ENCODE peak calls at places on chromosomes 7 and 10, in six cellular contexts. One of them, this sample, is unnamed.
A peak's percentile ranks its signal among the peaks of the same experiment; 100 is the strongest.

GRCh38 chr10:121594076-121594475 is 4.2 kb downstream of the FGFR2 start:
- DNase-seq in mammary epithelial cell: no peak
- DNase-seq in ovary: no peak
- DNase-seq in transverse colon: no peak
- DNase-seq in psoas muscle: no peak
- DNase-seq in Panc1: no peak
- DNase-seq in this sample: no peak

GRCh38 chr10:1212571-1213141 is 156.5 kb downstream of the WDR37 start:
- DNase-seq in psoas muscle: no peak
- DNase-seq in ovary: no peak
- DNase-seq in Panc1: no peak
- DNase-seq in mammary epithelial cell: no peak
- DNase-seq in transverse colon: no peak
- DNase-seq in this sample: no peak

GRCh38 chr7:2193120-2193519 is 39.6 kb downstream of the MAD1L1 start:
- DNase-seq in Panc1: no peak
- DNase-seq in mammary epithelial cell: no peak
- DNase-seq in transverse colon: no peak
- DNase-seq in ovary: no peak
- DNase-seq in psoas muscle: peak; percentile 89
- DNase-seq in this sample: no peak

GRCh38 chr10:71283410-71283809 is 35.6 kb upstream of the SLC29A3 start:
- DNase-seq in mammary epithelial cell: no peak
- DNase-seq in transverse colon: no peak
- DNase-seq in ovary: no peak
- DNase-seq in Panc1: no peak
- DNase-seq in psoas muscle: no peak
- DNase-seq in this sample: no peak

GRCh38 chr10:52741851-52742250 is 30.7 kb downstream of the MBL2 start:
- DNase-seq in ovary: no peak
- DNase-seq in psoas muscle: no peak
- DNase-seq in Panc1: no peak
- DNase-seq in mammary epithelial cell: peak; percentile 40
- DNase-seq in transverse colon: no peak
- DNase-seq in this sample: no peak

GRCh38 chr7:37212526-37212925 is 236.1 kb downstream of the ELMO1 start:
- DNase-seq in transverse colon: no peak
- DNase-seq in Panc1: no peak
- DNase-seq in psoas muscle: no peak
- DNase-seq in mammary epithelial cell: no peak
- DNase-seq in ovary: no peak
- DNase-seq in this sample: no peak

GRCh38 chr7:142356166-142356565 is 98.3 kb upstream of the PRSS58 start:
- DNase-seq in ovary: no peak
- DNase-seq in mammary epithelial cell: no peak
- DNase-seq in transverse colon: no peak
- DNase-seq in psoas muscle: no peak
- DNase-seq in Panc1: no peak
- DNase-seq in this sample: peak; percentile 14

GRCh38 chr10:119834188-119834587 is 38.5 kb downstream of the MCMBP start:
- DNase-seq in transverse colon: no peak
- DNase-seq in mammary epithelial cell: peak; percentile 64
- DNase-seq in Panc1: no peak
- DNase-seq in ovary: no peak
- DNase-seq in psoas muscle: no peak
- DNase-seq in this sample: no peak

GRCh38 chr10:32073676-32074075 is 17.5 kb upstream of the KIF5B start:
- DNase-seq in ovary: no peak
- DNase-seq in Panc1: no peak
- DNase-seq in psoas muscle: no peak
- DNase-seq in mammary epithelial cell: no peak
- DNase-seq in transverse colon: no peak
- DNase-seq in this sample: peak; percentile 63

GRCh38 chr7:155951554-155952158 is 139.4 kb upstream of the SHH start:
- DNase-seq in ovary: no peak
- DNase-seq in psoas muscle: no peak
- DNase-seq in transverse colon: peak; percentile 25
- DNase-seq in Panc1: peak; percentile 99
- DNase-seq in mammary epithelial cell: peak; percentile 93
- DNase-seq in this sample: peak; percentile 97

GRCh38 chr7:133678137-133678814 is 425.4 kb downstream of the EXOC4 start:
- DNase-seq in transverse colon: no peak
- DNase-seq in Panc1: no peak
- DNase-seq in mammary epithelial cell: peak; percentile 50
- DNase-seq in ovary: no peak
- DNase-seq in psoas muscle: no peak
- DNase-seq in this sample: no peak

GRCh38 chr10:74510594-74510993 is 315.8 kb upstream of the KAT6B start:
- DNase-seq in Panc1: no peak
- DNase-seq in transverse colon: no peak
- DNase-seq in ovary: no peak
- DNase-seq in psoas muscle: no peak
- DNase-seq in mammary epithelial cell: no peak
- DNase-seq in this sample: no peak

GRCh38 chr7:47413526-47414341 is 168.2 kb downstream of the TNS3 start:
- DNase-seq in transverse colon: no peak
- DNase-seq in Panc1: no peak
- DNase-seq in mammary epithelial cell: no peak
- DNase-seq in ovary: no peak
- DNase-seq in psoas muscle: no peak
- DNase-seq in this sample: no peak

GRCh38 chr7:77409739-77410545 is 6.2 kb downstream of the GSAP start:
- DNase-seq in ovary: no peak
- DNase-seq in Panc1: no peak
- DNase-seq in transverse colon: no peak
- DNase-seq in psoas muscle: no peak
- DNase-seq in mammary epithelial cell: peak; percentile 96
- DNase-seq in this sample: no peak

GRCh38 chr10:123655763-123656162 is 10.4 kb upstream of the GPR26 start:
- DNase-seq in ovary: no peak
- DNase-seq in transverse colon: no peak
- DNase-seq in psoas muscle: no peak
- DNase-seq in mammary epithelial cell: no peak
- DNase-seq in Panc1: no peak
- DNase-seq in this sample: no peak

GRCh38 chr10:18618995-18619394 is 32.4 kb downstream of the NSUN6 start:
- DNase-seq in mammary epithelial cell: no peak
- DNase-seq in ovary: no peak
- DNase-seq in psoas muscle: no peak
- DNase-seq in transverse colon: no peak
- DNase-seq in Panc1: no peak
- DNase-seq in this sample: no peak

GRCh38 chr7:32785365-32785764 is 106.2 kb downstream of the KBTBD2 start:
- DNase-seq in transverse colon: no peak
- DNase-seq in psoas muscle: no peak
- DNase-seq in ovary: no peak
- DNase-seq in Panc1: no peak
- DNase-seq in mammary epithelial cell: no peak
- DNase-seq in this sample: no peak

GRCh38 chr7:109076561-109076960 is 506.9 kb downstream of the DNAJB9 start:
- DNase-seq in Panc1: no peak
- DNase-seq in transverse colon: no peak
- DNase-seq in mammary epithelial cell: no peak
- DNase-seq in psoas muscle: no peak
- DNase-seq in ovary: no peak
- DNase-seq in this sample: no peak

GRCh38 chr10:122112625-122113160 is 123.7 kb downstream of the TACC2 start:
- DNase-seq in mammary epithelial cell: peak; percentile 92
- DNase-seq in psoas muscle: peak; percentile 95
- DNase-seq in transverse colon: peak; percentile 88
- DNase-seq in Panc1: peak; percentile 70
- DNase-seq in ovary: peak; percentile 87
- DNase-seq in this sample: peak; percentile 89

GRCh38 chr7:134320201-134320600 is 3.5 kb upstream of the SLC35B4 start:
- DNase-seq in ovary: no peak
- DNase-seq in mammary epithelial cell: no peak
- DNase-seq in Panc1: no peak
- DNase-seq in transverse colon: no peak
- DNase-seq in psoas muscle: no peak
- DNase-seq in this sample: no peak

GRCh38 chr10:102714621-102715455 is at the start of gene SFXN2:
- DNase-seq in Panc1: no peak
- DNase-seq in ovary: no peak
- DNase-seq in mammary epithelial cell: no peak
- DNase-seq in transverse colon: peak; percentile 47
- DNase-seq in psoas muscle: no peak
- DNase-seq in this sample: no peak

GRCh38 chr10:132637477-132638129 is 100.0 kb downstream of the INPP5A start:
- DNase-seq in ovary: peak; percentile 35
- DNase-seq in mammary epithelial cell: peak; percentile 26
- DNase-seq in psoas muscle: peak; percentile 21
- DNase-seq in transverse colon: no peak
- DNase-seq in Panc1: peak; percentile 56
- DNase-seq in this sample: peak; percentile 66

GRCh38 chr10:104333037-104333727 is 5.1 kb downstream of the ITPRIP start:
- DNase-seq in Panc1: no peak
- DNase-seq in mammary epithelial cell: no peak
- DNase-seq in transverse colon: no peak
- DNase-seq in ovary: peak; percentile 21
- DNase-seq in psoas muscle: no peak
- DNase-seq in this sample: no peak
- H3K4me1 ChIP-seq in Panc1: peaks cover 80% of the 10 kb centered on the region
- H3K4me1 ChIP-seq in mammary epithelial cell: peaks cover 68% of the 10 kb centered on the region
- H3K4me1 ChIP-seq in transverse colon: peaks cover 61% of the 10 kb centered on the region
- H3K4me1 ChIP-seq in ovary: peaks cover 37% of the 10 kb centered on the region
- H3K4me1 ChIP-seq in psoas muscle: peaks cover 76% of the 10 kb centered on the region
- H3K4me1 ChIP-seq in this sample: peaks cover 28% of the 10 kb centered on the region

GRCh38 chr7:6393667-6394056 is 54.1 kb downstream of the DAGLB start:
- DNase-seq in transverse colon: no peak
- DNase-seq in ovary: no peak
- DNase-seq in Panc1: no peak
- DNase-seq in mammary epithelial cell: no peak
- DNase-seq in psoas muscle: no peak
- DNase-seq in this sample: no peak
- H3K4me1 ChIP-seq in transverse colon: peaks cover 53% of the 10 kb centered on the region
- H3K4me1 ChIP-seq in ovary: peaks cover 13% of the 10 kb centered on the region
- H3K4me1 ChIP-seq in Panc1: peaks cover 36% of the 10 kb centered on the region
- H3K4me1 ChIP-seq in mammary epithelial cell: peaks cover 27% of the 10 kb centered on the region
- H3K4me1 ChIP-seq in psoas muscle: peaks cover 60% of the 10 kb centered on the region
- H3K4me1 ChIP-seq in this sample: peaks cover 11% of the 10 kb centered on the region

GRCh38 chr7:128708235-128708634 is 30.9 kb upstream of the CALU start:
- DNase-seq in mammary epithelial cell: no peak
- DNase-seq in transverse colon: no peak
- DNase-seq in psoas muscle: no peak
- DNase-seq in ovary: no peak
- DNase-seq in Panc1: no peak
- DNase-seq in this sample: no peak
- H3K4me1 ChIP-seq in mammary epithelial cell: peaks cover 2% of the 10 kb centered on the region
- H3K4me1 ChIP-seq in transverse colon: no peaks in the 10 kb centered on the region
- H3K4me1 ChIP-seq in psoas muscle: no peaks in the 10 kb centered on the region
- H3K4me1 ChIP-seq in ovary: no peaks in the 10 kb centered on the region
- H3K4me1 ChIP-seq in Panc1: no peaks in the 10 kb centered on the region
- H3K4me1 ChIP-seq in this sample: no peaks in the 10 kb centered on the region

GRCh38 chr7:105352018-105352612 is 36.6 kb downstream of the SRPK2 start:
- DNase-seq in ovary: peak; percentile 59
- DNase-seq in transverse colon: peak; percentile 54
- DNase-seq in mammary epithelial cell: peak; percentile 68
- DNase-seq in Panc1: no peak
- DNase-seq in psoas muscle: peak; percentile 83
- DNase-seq in this sample: peak; percentile 64

GRCh38 chr7:105352922-105353668 is 35.6 kb downstream of the SRPK2 start:
- DNase-seq in transverse colon: no peak
- DNase-seq in Panc1: no peak
- DNase-seq in psoas muscle: no peak
- DNase-seq in mammary epithelial cell: no peak
- DNase-seq in ovary: no peak
- DNase-seq in this sample: peak; percentile 92

GRCh38 chr7:105355701-105356100 is 33.0 kb downstream of the SRPK2 start:
- DNase-seq in transverse colon: no peak
- DNase-seq in mammary epithelial cell: no peak
- DNase-seq in Panc1: no peak
- DNase-seq in ovary: no peak
- DNase-seq in psoas muscle: no peak
- DNase-seq in this sample: no peak

GRCh38 chr7:105354383-105354782 is 34.3 kb downstream of the SRPK2 start:
- DNase-seq in ovary: no peak
- DNase-seq in mammary epithelial cell: peak; percentile 43
- DNase-seq in Panc1: no peak
- DNase-seq in transverse colon: no peak
- DNase-seq in psoas muscle: no peak
- DNase-seq in this sample: no peak

GRCh38 chr7:105353752-105354328 is 34.9 kb downstream of the SRPK2 start:
- DNase-seq in mammary epithelial cell: no peak
- DNase-seq in transverse colon: peak; percentile 48
- DNase-seq in Panc1: no peak
- DNase-seq in psoas muscle: no peak
- DNase-seq in ovary: no peak
- DNase-seq in this sample: peak; percentile 64
- H3K4me1 ChIP-seq in mammary epithelial cell: peaks cover 13% of the 10 kb centered on the region
- H3K4me1 ChIP-seq in transverse colon: peaks cover 37% of the 10 kb centered on the region
- H3K4me1 ChIP-seq in Panc1: peaks cover 5% of the 10 kb centered on the region
- H3K4me1 ChIP-seq in psoas muscle: peaks cover 62% of the 10 kb centered on the region
- H3K4me1 ChIP-seq in ovary: peaks cover 12% of the 10 kb centered on the region
- H3K4me1 ChIP-seq in this sample: peaks cover 18% of the 10 kb centered on the region

DNA sequence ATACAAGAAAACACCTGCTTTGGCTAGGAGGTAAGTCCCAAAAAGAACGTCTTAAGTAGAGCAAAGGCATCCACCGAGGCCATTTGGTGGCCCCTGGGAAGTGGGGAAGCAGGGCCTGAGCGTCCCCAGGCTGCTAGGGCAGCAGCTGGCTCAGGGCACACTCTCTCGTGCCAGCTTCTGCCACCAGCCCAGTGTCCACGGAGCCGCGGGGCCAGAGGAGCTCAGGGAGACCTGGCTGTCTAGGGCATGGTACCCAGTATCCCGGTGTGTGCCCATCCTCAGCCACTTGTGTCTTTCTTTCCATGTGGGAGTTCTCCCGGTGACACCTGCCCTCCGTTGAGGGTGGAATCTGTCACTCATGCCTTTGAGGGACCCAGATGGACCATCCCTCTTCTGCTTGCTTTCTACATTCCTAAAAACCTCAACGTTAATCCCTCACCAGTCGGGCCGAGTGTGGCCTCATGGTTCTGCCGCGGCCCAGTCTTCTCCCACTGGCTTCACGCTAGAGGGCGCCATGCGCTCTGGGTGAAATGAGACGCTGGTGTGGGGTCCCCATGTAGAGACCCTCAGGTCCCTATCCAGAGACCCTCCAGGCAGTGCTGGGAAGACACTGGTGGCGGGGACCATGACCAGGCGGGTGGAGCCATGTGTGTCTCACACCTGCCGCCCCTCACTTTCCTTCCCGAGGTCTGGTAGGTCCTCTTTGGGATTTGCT is 9.5 kb upstream of the AP5Z1 start:
- DNase-seq in transverse colon: no peak
- DNase-seq in Panc1: no peak
- DNase-seq in ovary: no peak
- DNase-seq in mammary epithelial cell: no peak
- DNase-seq in psoas muscle: no peak
- DNase-seq in this sample: no peak
- H3K4me1 ChIP-seq in transverse colon: no peaks in the 10 kb centered on the region
- H3K4me1 ChIP-seq in Panc1: no peaks in the 10 kb centered on the region
- H3K4me1 ChIP-seq in ovary: no peaks in the 10 kb centered on the region
- H3K4me1 ChIP-seq in mammary epithelial cell: peaks cover 12% of the 10 kb centered on the region
- H3K4me1 ChIP-seq in psoas muscle: peaks cover 13% of the 10 kb centered on the region
- H3K4me1 ChIP-seq in this sample: no peaks in the 10 kb centered on the region

This sample was measured in small intestine.